ENCODE peak calls at places on chromosomes 16 and 17, in eight cellular contexts. J is HT-29, C is GM12878, I is B cell, X is NCI-H1694 treated with DMSO at 0.1 percent for 48 hours, M is left colon, Z is cardiac muscle cell, D is H54. K is an unnamed sample.
A peak's percentile ranks its signal among the peaks of the same experiment; 100 is the strongest.

GRCh38 chr16:56944954-56945839 is 13.3 kb downstream of the HERPUD1 start:
- DNase-seq in J (no peak), C (peak; percentile 61), I (no peak), X (no peak), M (no peak), Z (no peak), D (no peak), K (peak; percentile 61)

GRCh38 chr17:38867179-38867994 is 2.5 kb upstream of the LASP1 start:
- DNase-seq in J (peak; percentile 96), C (peak; percentile 73), I (peak; percentile 75), X (peak; percentile 81), M (peak; percentile 58), Z (peak; percentile 71), D (no peak), K (peak; percentile 46)

GRCh38 chr16:7513429-7513828 is 180.8 kb downstream of the RBFOX1 start:
- DNase-seq in J (peak; percentile 56), C (no peak), I (no peak), X (no peak), M (no peak), Z (no peak), D (no peak), K (no peak)

GRCh38 chr17:50834786-50835562 is 412 bp upstream of the WFIKKN2 start:
- DNase-seq in J (no peak), C (no peak), I (no peak), X (peak; percentile 63), M (no peak), Z (peak; percentile 62), D (no peak), K (no peak)

GRCh38 chr16:89639385-89639784 is 18.1 kb downstream of the CHMP1A start:
- DNase-seq in J (no peak), C (no peak), I (no peak), X (no peak), M (no peak), Z (no peak), D (no peak), K (no peak)

GRCh38 chr16:78353610-78354009 is 254.2 kb downstream of the WWOX start:
- DNase-seq in J (peak; percentile 76), C (no peak), I (no peak), X (no peak), M (no peak), Z (no peak), D (no peak), K (no peak)

GRCh38 chr16:54462151-54462651 is 175.6 kb upstream of the IRX3 start:
- DNase-seq in J (no peak), C (no peak), I (no peak), X (no peak), M (no peak), Z (peak; percentile 34), D (no peak), K (no peak)

GRCh38 chr17:78924481-78925151 is 571 bp downstream of the TIMP2 start:
- DNase-seq in J (no peak), C (no peak), I (peak; percentile 30), X (no peak), M (peak; percentile 38), Z (peak; percentile 54), D (no peak), K (no peak)

GRCh38 chr16:66600484-66600883 is 4.0 kb upstream of the CMTM3 start:
- DNase-seq in J (no peak), C (no peak), I (no peak), X (no peak), M (no peak), Z (no peak), D (no peak), K (no peak)